ENCODE peak calls at places on chromosomes 3 and 15, in seven cellular contexts. V is mesothelial cell of epicardium, Q is posterior cingulate gyrus, A is WTC11, N is KBM-7, P is nucleus accumbens, G is epithelial cell of esophagus. D is an unnamed sample.

GRCh38 chr3:138114988-138115971 is at the start of gene DZIP1L:
- DNase-seq in A (peak), Q (peak), N (peak), V (peak), G (peak), P (peak), D (peak)

GRCh38 chr3:149473314-149473990 is 1.0 kb upstream of the TM4SF4 start:
- DNase-seq in A (no peak), G (peak), P (no peak), Q (no peak), N (no peak), V (no peak), D (no peak)

GRCh38 chr3:110341047-110341446 is 730.6 kb upstream of the NECTIN3 start:
- DNase-seq in V (no peak), N (no peak), P (no peak), A (no peak), Q (no peak), G (peak), D (no peak)

GRCh38 chr3:4976109-4976508 is 3.1 kb upstream of the BHLHE40 start:
- DNase-seq in N (peak), G (peak), P (no peak), Q (peak), A (peak), V (no peak), D (peak)

GRCh38 chr3:183871541-183871940 is 13.1 kb downstream of the PARL start:
- DNase-seq in N (no peak), V (no peak), G (peak), Q (no peak), P (no peak), A (no peak), D (no peak)

GRCh38 chr3:63230146-63230545 is 48.0 kb upstream of the SYNPR start:
- DNase-seq in G (no peak), Q (no peak), P (no peak), V (no peak), A (no peak), N (no peak), D (no peak)

GRCh38 chr3:32304510-32304909 is 66.0 kb downstream of the CMTM8 start:
- DNase-seq in Q (no peak), P (no peak), G (no peak), V (no peak), A (no peak), N (no peak), D (no peak)

GRCh38 chr3:44000586-44000985 is 241.1 kb upstream of the TOPAZ1 start:
- DNase-seq in Q (no peak), V (no peak), N (no peak), P (no peak), G (peak), A (no peak), D (no peak)

GRCh38 chr3:10011644-10012043 is 14.6 kb upstream of the FANCD2 start:
- DNase-seq in P (no peak), V (no peak), G (no peak), Q (no peak), A (no peak), N (no peak), D (no peak)

GRCh38 chr3:140247775-140248174 is 312.8 kb downstream of the CLSTN2 start:
- DNase-seq in G (no peak), N (no peak), A (no peak), P (no peak), Q (no peak), V (no peak), D (no peak)

GRCh38 chr3:195106418-195106906 is 164.5 kb downstream of the XXYLT1 start:
- DNase-seq in P (peak), Q (peak), N (peak), V (peak), A (peak), G (peak), D (peak)

GRCh38 chr15:70669966-70670658 is 93.2 kb downstream of the UACA start:
- DNase-seq in P (no peak), A (no peak), Q (no peak), G (no peak), V (no peak), N (no peak), D (no peak)

GRCh38 chr3:105835606-105836005 is 33.2 kb downstream of the CBLB start:
- DNase-seq in Q (no peak), V (no peak), A (no peak), P (no peak), G (no peak), N (no peak), D (no peak)

GRCh38 chr3:126934149-126934548 is 48.8 kb upstream of the PLXNA1 start:
- DNase-seq in V (no peak), Q (no peak), G (no peak), N (no peak), P (no peak), A (no peak), D (no peak)

GRCh38 chr3:48432411-48433371 is 2.8 kb upstream of the PLXNB1 start:
- DNase-seq in N (peak), G (peak), P (no peak), Q (peak), V (no peak), A (peak), D (no peak)